ENCODE peak calls at places on chromosome 2, in four cellular contexts. H is H9, V is IMR-90, M is H1. Y is an unnamed sample.

GRCh38 chr2:15968280-15969178 is 28.2 kb downstream of the MYCN start:
- DNase-seq in H (no peak), V (no peak), M (no peak), Y (peak)

GRCh38 chr2:201360256-201360655 is 3.1 kb upstream of the FLACC1 start:
- DNase-seq in H (no peak), V (no peak), M (no peak), Y (no peak)

GRCh38 chr2:228535396-228535795 is 353.9 kb upstream of the SPHKAP start:
- DNase-seq in H (no peak), V (no peak), M (no peak), Y (peak)

GRCh38 chr2:58539973-58540372 is 298.8 kb upstream of the FANCL start:
- DNase-seq in H (no peak), V (no peak), M (no peak), Y (peak)

GRCh38 chr2:14781148-14781547 is 148.6 kb downstream of the LRATD1 start:
- DNase-seq in H (no peak), V (no peak), M (no peak), Y (no peak)

GRCh38 chr2:191622374-191623320 is 55.3 kb upstream of the NABP1 start:
- DNase-seq in H (no peak), V (no peak), M (no peak), Y (no peak)

GRCh38 chr2:241739651-241740050 is 5.2 kb downstream of the D2HGDH start:
- DNase-seq in H (no peak), V (peak), M (no peak), Y (no peak)

GRCh38 chr2:239561448-239562001 is 160.7 kb upstream of the HDAC4 start:
- DNase-seq in H (no peak), V (no peak), M (no peak), Y (no peak)

GRCh38 chr2:225041210-225041870 is 928 bp downstream of the DOCK10 start:
- DNase-seq in H (peak), V (peak), M (no peak), Y (peak)

GRCh38 chr2:27989149-27989548 is 98.6 kb downstream of the BABAM2 start:
- DNase-seq in H (no peak), V (no peak), M (no peak), Y (no peak)

GRCh38 chr2:64840419-64840818 is 148.8 kb upstream of the SLC1A4 start:
- DNase-seq in H (no peak), V (peak), M (no peak), Y (no peak)

GRCh38 chr2:134228493-134228903 is 25.4 kb upstream of the MGAT5 start:
- DNase-seq in H (no peak), V (no peak), M (no peak), Y (peak)

GRCh38 chr2:99803846-99804245 is 314.0 kb upstream of the REV1 start:
- DNase-seq in H (no peak), V (no peak), M (no peak), Y (no peak)

GRCh38 chr2:125730921-125731320 is 925.0 kb upstream of the GYPC start:
- DNase-seq in H (no peak), V (no peak), M (no peak), Y (no peak)

GRCh38 chr2:223052710-223053261 is 796 bp downstream of the KCNE4 start:
- DNase-seq in H (no peak), V (no peak), M (no peak), Y (no peak)

GRCh38 chr2:122328811-122329210 is 573.4 kb downstream of the TSN start:
- DNase-seq in H (no peak), V (no peak), M (no peak), Y (no peak)

GRCh38 chr2:193303464-193303863 is 1108.7 kb upstream of the TMEFF2 start:
- DNase-seq in H (no peak), V (no peak), M (no peak), Y (no peak)

GRCh38 chr2:215590353-215590752 is 154.5 kb upstream of the FN1 start:
- DNase-seq in H (no peak), V (peak), M (no peak), Y (no peak)

GRCh38 chr2:63755216-63755615 is 86.5 kb upstream of the UGP2 start:
- DNase-seq in H (no peak), V (peak), M (no peak), Y (no peak)

GRCh38 chr2:43455735-43456642 is 139.8 kb downstream of the THADA start:
- DNase-seq in H (no peak), V (peak), M (no peak), Y (peak)

GRCh38 chr2:213119061-213119809 is 32.2 kb downstream of the IKZF2 start:
- DNase-seq in H (no peak), V (peak), M (no peak), Y (no peak)

GRCh38 chr2:213125646-213126347 is 25.6 kb downstream of the IKZF2 start:
- DNase-seq in H (no peak), V (peak), M (no peak), Y (no peak)

GRCh38 chr2:213122730-213123129 is 28.7 kb downstream of the IKZF2 start:
- DNase-seq in H (no peak), V (no peak), M (no peak), Y (no peak)

GRCh38 chr2:213121677-213122076 is 29.7 kb downstream of the IKZF2 start:
- DNase-seq in H (no peak), V (no peak), M (no peak), Y (no peak)
- H4K5ac ChIP-seq in H (no peak), V (no peak), M (no peak), Y (no peak)

GRCh38 chr2:177676636-177677035 is 284.1 kb downstream of the AGPS start:
- DNase-seq in H (no peak), V (no peak), M (no peak), Y (no peak)

GRCh38 chr2:177678939-177679338 is 286.4 kb downstream of the AGPS start:
- DNase-seq in H (no peak), V (no peak), M (no peak), Y (no peak)

GRCh38 chr2:177673602-177674595 is 281.3 kb downstream of the AGPS start:
- DNase-seq in H (no peak), V (no peak), M (no peak), Y (no peak)

GRCh38 chr2:177671662-177672061 is 279.1 kb downstream of the AGPS start:
- DNase-seq in H (no peak), V (no peak), M (no peak), Y (no peak)

GRCh38 chr2:177675256-177676220 is 283.0 kb downstream of the AGPS start:
- DNase-seq in H (no peak), V (no peak), M (no peak), Y (no peak)
- H4K5ac ChIP-seq in H (no peak), V (no peak), M (no peak), Y (no peak)

GRCh38 chr2:32039447-32040219 is at the start of gene DPY30:
- DNase-seq in H (peak), V (peak), M (peak), Y (peak)

GRCh38 chr2:32043561-32043960 is 4.0 kb upstream of the DPY30 start:
- DNase-seq in H (no peak), V (no peak), M (no peak), Y (no peak)
- H4K5ac ChIP-seq in H (no peak), V (no peak), M (no peak), Y (no peak)

DNA sequence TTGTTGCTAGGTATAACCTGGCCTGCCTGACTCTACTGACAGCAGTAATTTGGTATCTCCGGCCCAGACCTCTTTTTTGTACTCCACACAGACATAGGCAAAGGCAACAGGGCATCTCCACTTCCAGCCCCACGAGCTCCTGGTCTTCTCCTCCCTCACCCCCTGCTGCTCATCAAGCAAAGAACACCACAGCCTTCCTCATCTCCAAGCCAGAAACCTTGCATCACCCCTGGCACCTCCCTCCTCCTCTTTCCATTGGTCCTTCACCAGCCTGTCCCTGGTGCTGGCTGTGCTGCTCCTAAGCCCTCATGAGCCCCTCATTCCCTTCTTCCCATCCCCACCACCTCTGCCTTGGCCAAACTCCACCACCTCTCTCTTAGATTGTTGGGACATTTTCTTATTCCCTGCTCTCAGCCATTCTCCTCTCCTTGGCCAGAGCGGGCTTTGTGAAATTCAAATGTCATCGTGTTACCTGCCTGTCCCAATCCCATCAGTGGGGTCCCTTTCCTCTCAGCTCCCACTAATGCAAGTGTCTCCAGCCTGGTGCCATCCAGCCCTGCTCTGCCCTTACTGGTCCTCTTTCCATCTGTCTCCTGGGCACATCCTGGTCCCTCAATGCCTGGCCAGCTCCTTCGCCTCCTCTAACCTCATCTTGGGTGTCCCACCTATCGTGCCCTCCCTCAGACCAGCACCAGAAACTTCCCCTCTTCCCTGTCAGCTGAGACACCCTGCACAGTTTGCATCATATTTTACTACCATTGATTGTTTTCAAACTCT is 77.4 kb downstream of the INHBB start:
- DNase-seq in H (peak), V (no peak), M (no peak), Y (peak)
- H4K5ac ChIP-seq in H (no peak), V (no peak), M (no peak), Y (no peak)

DNA sequence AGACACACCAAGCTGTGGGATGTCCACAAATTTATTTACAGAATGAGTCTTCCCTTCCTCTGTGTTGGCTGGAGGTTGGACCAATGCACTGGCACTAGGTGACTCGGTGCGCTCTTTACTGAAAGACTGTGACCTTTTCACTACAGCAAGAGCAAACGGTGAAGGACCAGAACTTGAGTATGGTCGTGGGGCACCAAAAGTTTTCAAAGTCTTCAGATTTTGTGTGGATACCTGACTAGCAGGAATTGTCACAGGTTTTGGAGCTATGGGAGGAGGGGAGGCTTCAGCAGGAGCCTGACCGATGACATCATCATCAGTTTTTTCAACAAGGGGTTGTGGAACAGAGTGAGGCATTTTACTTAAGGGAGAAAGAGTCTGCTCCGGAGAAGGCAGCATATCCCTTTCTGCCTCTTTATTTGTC is 73.0 kb upstream of the GRB14 start:
- DNase-seq in H (no peak), V (peak), M (no peak), Y (peak)
- H4K5ac ChIP-seq in H (no peak), V (no peak), M (no peak), Y (no peak)

GRCh38 chr2:45685299-45685698 is 33.8 kb downstream of the PRKCE start:
- DNase-seq in H (no peak), V (no peak), M (no peak), Y (no peak)
- H4K5ac ChIP-seq in H (no peak), V (no peak), M (no peak), Y (no peak)

GRCh38 chr2:164933751-164934189 is 21.6 kb downstream of the SLC38A11 start:
- DNase-seq in H (no peak), V (no peak), M (no peak), Y (no peak)
- H4K5ac ChIP-seq in H (no peak), V (no peak), M (no peak), Y (no peak)

GRCh38 chr2:118202707-118203303 is 114.5 kb downstream of the INSIG2 start:
- DNase-seq in H (peak), V (peak), M (no peak), Y (peak)
- H4K5ac ChIP-seq in H (no peak), V (no peak), M (no peak), Y (no peak)

DNA sequence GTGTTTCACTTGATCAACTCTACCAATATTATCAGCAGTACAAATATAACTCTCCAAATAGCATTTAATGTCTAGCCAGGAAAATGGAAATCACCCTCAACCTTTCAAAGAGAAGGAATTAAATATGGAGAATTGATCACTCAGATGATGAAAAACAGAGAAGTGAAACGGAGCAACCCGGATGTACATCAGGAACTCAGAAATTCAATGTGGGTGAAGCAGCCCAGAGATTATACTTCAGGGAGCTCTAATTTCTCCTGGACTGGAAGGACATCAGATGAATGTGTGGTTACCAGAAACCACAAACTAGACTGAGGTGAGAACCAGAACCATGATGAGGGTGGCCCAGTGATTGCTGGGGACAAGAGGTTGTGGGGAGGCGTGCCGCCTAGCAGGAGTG is 35.5 kb upstream of the COBLL1 start:
- DNase-seq in H (no peak), V (no peak), M (no peak), Y (no peak)
- H4K5ac ChIP-seq in H (no peak), V (no peak), M (no peak), Y (no peak)

Y was measured in mesendoderm.